ENCODE peak calls at places on chromosomes 2 and 18, in five cellular contexts. N is left ventricle myocardium inferior, B is GM12865, A is AG10803, O is fibroblast of mammary gland. X is an unnamed sample.

GRCh38 chr2:171986778-171987177 is 13.0 kb upstream of the METAP1D start:
- DNase-seq in O (no peak), B (no peak), N (no peak), A (no peak), X (no peak)

GRCh38 chr2:100953406-100954043 is 48.6 kb upstream of the RPL31 start:
- DNase-seq in B (no peak), O (no peak), A (no peak), N (no peak), X (no peak)

GRCh38 chr2:159873136-159873728 is 75.2 kb upstream of the CD302 start:
- DNase-seq in A (no peak), O (no peak), N (no peak), B (no peak), X (peak)

GRCh38 chr2:233142355-233142897 is 82.3 kb downstream of the INPP5D start:
- DNase-seq in B (peak), A (no peak), O (no peak), N (no peak), X (no peak)

GRCh38 chr2:159015174-159015573 is 46.7 kb downstream of the TANC1 start:
- DNase-seq in O (no peak), B (no peak), A (no peak), N (no peak), X (no peak)

GRCh38 chr18:74116628-74117554 is 30.7 kb downstream of the FBXO15 start:
- DNase-seq in N (no peak), A (peak), B (peak), O (peak), X (no peak)

GRCh38 chr18:10792181-10792580 is 266.4 kb downstream of the NAPG start:
- DNase-seq in B (no peak), O (no peak), N (no peak), A (no peak), X (no peak)

GRCh38 chr2:62477573-62477972 is 28.4 kb downstream of the TMEM17 start:
- DNase-seq in O (no peak), B (no peak), N (no peak), A (no peak), X (no peak)

GRCh38 chr2:63544017-63544627 is 44.2 kb downstream of the WDPCP start:
- DNase-seq in O (peak), A (peak), B (peak), N (no peak), X (no peak)

GRCh38 chr2:194854941-194855340 is 802.1 kb upstream of the SLC39A10 start:
- DNase-seq in O (no peak), N (no peak), B (no peak), A (no peak), X (no peak)

GRCh38 chr18:79479761-79480161 is 84.0 kb downstream of the NFATC1 start:
- DNase-seq in B (no peak), N (peak), A (no peak), O (no peak), X (no peak)

GRCh38 chr18:23307567-23308295 is 145.4 kb upstream of the RIOK3 start:
- DNase-seq in A (peak), N (no peak), B (peak), O (peak), X (no peak)

GRCh38 chr18:56984731-56985130 is 162.2 kb upstream of the BOD1L2 start:
- DNase-seq in A (no peak), N (no peak), O (no peak), B (no peak), X (no peak)

GRCh38 chr2:118224888-118225264 is 136.6 kb downstream of the INSIG2 start:
- DNase-seq in A (no peak), N (no peak), O (no peak), B (peak), X (peak)

GRCh38 chr2:64101141-64101591 is 43.1 kb downstream of the PELI1 start:
- DNase-seq in B (peak), A (peak), N (no peak), O (no peak), X (no peak)

GRCh38 chr2:74472945-74473258 is 422 bp upstream of the MRPL53 start:
- DNase-seq in B (no peak), A (no peak), N (no peak), O (no peak), X (no peak)

GRCh38 chr18:3529597-3529996 is 79.6 kb downstream of the TGIF1 start:
- DNase-seq in B (no peak), A (no peak), N (no peak), O (no peak), X (no peak)

GRCh38 chr2:88036162-88036561 is 19.4 kb downstream of the KRCC1 start:
- DNase-seq in O (no peak), A (no peak), N (no peak), B (no peak), X (no peak)

GRCh38 chr2:600542-601386 is 76.4 kb downstream of the TMEM18 start:
- DNase-seq in A (no peak), O (no peak), B (no peak), N (no peak), X (no peak)

GRCh38 chr2:240983996-240984498 is 14.4 kb upstream of the SNED1 start:
- DNase-seq in O (no peak), B (no peak), N (peak), A (no peak), X (no peak)

GRCh38 chr2:233480490-233481202 is 85.9 kb downstream of the USP40 start:
- DNase-seq in A (no peak), O (no peak), N (no peak), B (no peak), X (no peak)

DNA sequence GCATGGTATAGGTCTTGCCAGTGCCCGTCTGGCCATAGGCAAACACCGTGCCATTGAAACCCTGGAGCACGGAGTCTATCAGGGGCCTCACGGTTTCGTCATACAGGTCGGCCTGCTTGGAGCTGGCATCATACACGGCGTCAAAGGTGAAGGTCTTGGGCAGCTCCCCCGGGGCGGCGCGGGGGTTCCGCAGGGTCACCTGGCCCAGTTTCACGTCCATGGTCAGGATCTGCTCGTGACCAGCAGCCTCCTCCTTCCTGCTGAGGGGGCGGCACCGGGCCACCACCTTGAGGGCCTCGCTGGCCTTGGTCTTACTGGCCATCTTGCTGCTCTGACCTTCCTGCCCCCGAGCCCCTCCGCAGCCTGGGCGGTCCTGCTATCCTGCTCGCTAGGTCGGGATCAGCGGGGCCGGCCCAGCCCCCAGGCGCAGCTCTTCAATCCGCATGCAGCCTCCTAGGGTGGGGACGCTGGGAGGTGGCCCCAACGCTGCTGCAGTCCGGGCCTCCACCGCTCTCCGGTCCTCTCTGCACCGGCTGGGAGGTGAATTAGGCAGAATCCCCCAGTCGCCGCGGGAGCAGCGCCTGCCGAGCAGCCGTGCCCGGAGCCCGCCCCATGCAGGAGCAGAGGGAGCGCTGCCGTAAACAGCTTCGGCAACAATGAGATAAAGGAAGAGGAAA is 563 bp downstream of the KIF3C start:
- DNase-seq in A (no peak), O (no peak), N (no peak), B (no peak), X (no peak)
- TF ChIP-seq CTCF in A (no peak), O (no peak), N (no peak), B (no peak), X (no peak)

GRCh38 chr2:85213404-85213803 is 80.2 kb downstream of the TCF7L1 start:
- DNase-seq in A (no peak), O (no peak), B (no peak), N (no peak), X (no peak)

GRCh38 chr2:85216927-85217326 is 83.7 kb downstream of the TCF7L1 start:
- DNase-seq in A (no peak), N (no peak), B (peak), O (no peak), X (no peak)

GRCh38 chr2:85216051-85216431 is 82.8 kb downstream of the TCF7L1 start:
- DNase-seq in N (no peak), B (no peak), O (peak), A (no peak), X (peak)

GRCh38 chr2:85213893-85214512 is 80.8 kb downstream of the TCF7L1 start:
- DNase-seq in O (no peak), A (no peak), B (no peak), N (no peak), X (no peak)

DNA sequence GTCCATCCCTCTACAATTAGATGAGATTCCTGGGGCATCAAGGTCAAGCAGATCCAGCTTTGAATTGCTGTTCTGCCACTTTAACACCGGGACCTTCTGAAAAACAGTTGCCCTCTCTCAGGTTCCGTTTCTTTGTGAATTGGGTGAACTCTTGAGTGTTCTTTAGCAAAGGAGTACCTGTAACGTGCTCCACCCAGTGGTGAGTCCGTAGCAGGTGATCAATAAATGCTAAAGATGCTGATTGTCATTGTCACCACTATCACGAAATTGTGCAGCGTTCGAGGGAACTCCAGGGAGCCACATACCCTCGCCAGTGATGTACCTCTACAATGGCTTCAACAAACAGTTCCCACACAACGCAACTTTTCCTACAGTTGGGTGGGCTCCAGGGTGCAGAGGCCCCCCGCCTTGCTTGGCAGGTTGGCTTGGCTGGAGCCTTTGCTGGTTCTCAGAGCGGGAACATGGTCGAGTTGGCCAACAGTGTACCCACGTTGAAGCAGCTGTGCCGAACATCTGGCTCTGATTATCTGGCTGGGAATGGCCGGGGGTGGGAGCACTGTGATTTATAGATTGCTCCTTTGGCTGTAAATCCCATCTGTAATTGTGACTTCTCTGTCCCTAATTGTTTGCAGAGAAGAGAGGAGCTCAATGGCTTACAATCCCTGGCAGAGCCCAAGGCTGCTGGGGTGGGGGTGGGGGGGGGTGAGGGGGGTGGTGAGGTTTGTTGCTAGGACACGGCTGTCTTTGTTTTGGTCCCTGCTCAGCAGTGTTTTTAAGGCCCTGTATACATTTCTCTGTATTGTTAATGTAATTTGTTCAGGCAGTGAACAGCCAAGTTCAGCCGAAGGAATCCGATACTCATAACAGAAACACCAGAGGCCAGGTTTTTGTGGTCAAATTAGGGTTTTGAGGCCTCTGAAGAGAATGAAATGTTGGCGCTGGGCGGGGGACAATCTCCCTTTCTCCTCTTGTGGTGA is 82.2 kb downstream of the TCF7L1 start:
- DNase-seq in A (peak), B (peak), N (no peak), O (peak), X (no peak)
- TF ChIP-seq CTCF in A (peak), B (peak), N (no peak), O (no peak), X (no peak)

GRCh38 chr2:28958689-28959088 is 22.4 kb upstream of the TOGARAM2 start:
- DNase-seq in B (peak), A (peak), N (peak), O (peak), X (peak)

GRCh38 chr2:28952806-28953190 is 28.3 kb upstream of the TOGARAM2 start:
- DNase-seq in N (no peak), A (no peak), B (no peak), O (no peak), X (no peak)

GRCh38 chr2:28955492-28955891 is 25.6 kb upstream of the TOGARAM2 start:
- DNase-seq in A (no peak), N (no peak), O (no peak), B (no peak), X (no peak)

GRCh38 chr2:28956890-28957289 is 24.2 kb upstream of the TOGARAM2 start:
- DNase-seq in A (peak), N (no peak), O (peak), B (no peak), X (peak)

GRCh38 chr2:28956415-28956826 is 24.7 kb upstream of the TOGARAM2 start:
- DNase-seq in N (no peak), A (peak), B (peak), O (peak), X (peak)
- TF ChIP-seq CTCF in N (no peak), A (peak), B (no peak), O (peak), X (peak)

GRCh38 chr2:36706021-36706328 is 9.5 kb downstream of the VIT start:
- DNase-seq in O (peak), N (no peak), B (no peak), A (peak), X (no peak)

GRCh38 chr2:36705326-36706020 is 9.0 kb downstream of the VIT start:
- DNase-seq in N (no peak), O (no peak), A (peak), B (no peak), X (no peak)

GRCh38 chr2:36706451-36706850 is 9.9 kb downstream of the VIT start:
- DNase-seq in O (peak), B (no peak), A (peak), N (no peak), X (no peak)

GRCh38 chr2:36707050-36707449 is 10.5 kb downstream of the VIT start:
- DNase-seq in N (no peak), O (peak), A (peak), B (no peak), X (no peak)

GRCh38 chr2:36708119-36708741 is 11.7 kb downstream of the VIT start:
- DNase-seq in O (peak), N (no peak), B (no peak), A (peak), X (no peak)
- TF ChIP-seq CTCF in O (peak), N (no peak), B (no peak), A (peak), X (peak)

DNA sequence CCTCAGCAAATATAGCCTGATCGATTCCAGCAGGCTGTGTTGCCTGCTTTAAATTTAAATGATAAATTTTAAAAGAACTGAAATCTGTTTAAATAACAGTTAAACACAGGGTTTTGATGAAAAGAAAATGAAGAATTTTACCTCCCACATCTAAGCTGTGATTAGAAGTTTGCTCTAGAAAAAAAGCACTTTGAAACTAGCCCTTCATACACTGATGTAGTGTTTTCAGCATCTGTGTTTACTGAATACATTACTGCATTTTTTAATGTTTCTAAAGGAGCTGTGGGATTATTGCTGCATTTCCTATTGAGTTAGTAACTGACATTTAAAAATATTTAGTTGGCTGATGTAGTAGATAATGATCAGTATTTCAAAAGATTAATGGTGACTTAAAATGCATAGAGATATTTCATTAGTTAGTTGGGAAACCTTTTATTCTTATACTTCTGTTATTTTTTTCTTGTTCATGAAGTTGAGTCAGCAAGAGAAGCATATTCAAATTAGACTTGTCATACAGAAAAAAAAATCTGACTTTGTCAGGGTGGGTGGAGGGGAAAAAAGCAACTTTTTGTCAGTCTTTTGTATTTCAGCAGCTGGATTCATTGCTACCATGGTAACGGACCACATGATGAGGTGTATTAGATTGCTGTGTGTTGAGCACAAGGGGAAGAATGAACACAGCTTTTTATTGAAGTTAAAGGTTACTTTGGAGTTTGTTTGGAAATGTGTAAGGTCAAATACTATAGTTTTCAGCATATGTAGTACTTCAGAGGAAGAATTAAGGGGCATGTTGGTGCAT is at the start of gene DTNA:
- DNase-seq in B (peak), O (peak), N (no peak), A (peak), X (no peak)
- TF ChIP-seq CTCF in B (no peak), O (no peak), N (no peak), A (no peak), X (no peak)

GRCh38 chr2:43020296-43020695 is 206.1 kb downstream of the ZFP36L2 start:
- DNase-seq in A (no peak), B (no peak), N (no peak), O (no peak), X (no peak)

GRCh38 chr2:43020990-43021677 is 205.3 kb downstream of the ZFP36L2 start:
- DNase-seq in O (no peak), B (no peak), A (no peak), N (no peak), X (no peak)

GRCh38 chr2:43022896-43023295 is 203.5 kb downstream of the ZFP36L2 start:
- DNase-seq in B (no peak), N (no peak), A (no peak), O (no peak), X (no peak)

GRCh38 chr2:43023791-43024514 is 202.5 kb downstream of the ZFP36L2 start:
- DNase-seq in A (no peak), N (no peak), O (no peak), B (no peak), X (no peak)

DNA sequence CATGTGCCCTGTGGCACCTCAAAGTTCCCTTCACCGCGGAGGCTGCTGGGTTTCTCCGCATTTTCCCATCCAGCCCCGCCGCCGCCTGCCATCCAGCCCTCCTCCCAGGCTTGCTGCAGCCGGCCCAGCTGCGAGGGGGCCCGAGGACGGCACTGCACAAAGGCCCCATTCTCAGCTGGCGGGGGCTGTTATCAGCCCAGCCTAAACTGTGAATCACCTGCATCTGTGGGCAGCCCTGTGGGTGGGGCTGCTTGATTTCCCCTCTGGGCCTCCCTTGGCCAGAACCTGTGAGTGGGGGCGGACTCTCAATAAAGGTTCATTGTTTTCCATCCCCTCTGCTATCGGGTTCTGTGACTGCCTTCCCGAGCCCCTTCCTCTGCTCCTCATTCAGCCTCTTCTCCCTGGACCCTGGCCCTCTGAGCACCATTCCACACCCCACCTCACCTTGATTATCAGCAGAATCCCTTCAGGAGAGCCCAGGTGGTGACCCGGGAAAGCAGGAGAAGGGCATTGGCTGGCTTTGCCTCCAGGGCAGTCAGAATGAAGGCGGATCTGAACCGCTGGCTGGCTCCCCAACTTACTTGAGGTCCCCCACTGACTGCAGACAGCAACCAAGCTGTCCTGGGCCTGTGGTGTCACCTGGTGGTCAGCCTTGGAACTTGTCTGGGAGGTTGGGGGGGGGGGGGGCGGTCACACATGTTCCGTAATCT is 204.5 kb downstream of the ZFP36L2 start:
- DNase-seq in B (no peak), N (no peak), A (no peak), O (no peak), X (peak)
- TF ChIP-seq CTCF in B (peak), N (no peak), A (peak), O (peak), X (peak)